ENCODE peak calls at places on chromosomes 12 and 14, in eight cellular contexts. One of them, this sample, is unnamed.

GRCh38 chr14:51138353-51139103 is 43.6 kb upstream of the TRIM9 start:
- DNase-seq in GM20000: no peak
- DNase-seq in epithelial cell of esophagus: no peak
- DNase-seq in pancreas: no peak
- DNase-seq in CD4-positive, alpha-beta T cell: no peak
- DNase-seq in stimulated activated CD4-positive, alpha-beta T cell treated with anti-CD3 and anti-CD28 coated beads, Interleukin-1b, Interleukin-23, amount 100 ng/mL, for 4 hours: no peak
- DNase-seq in lower lobe of right lung: no peak
- DNase-seq in progenitor cell of endocrine pancreas: no peak
- DNase-seq in this sample: no peak

GRCh38 chr12:122106891-122107660 is 28.5 kb downstream of the MLXIP start:
- DNase-seq in GM20000: no peak
- DNase-seq in epithelial cell of esophagus: peak; percentile 68
- DNase-seq in pancreas: peak; percentile 57
- DNase-seq in CD4-positive, alpha-beta T cell: no peak
- DNase-seq in stimulated activated CD4-positive, alpha-beta T cell treated with anti-CD3 and anti-CD28 coated beads, Interleukin-1b, Interleukin-23, amount 100 ng/mL, for 4 hours: no peak
- DNase-seq in lower lobe of right lung: peak; percentile 87
- DNase-seq in progenitor cell of endocrine pancreas: no peak
- DNase-seq in this sample: no peak

GRCh38 chr12:1855241-1855640 is 34.9 kb downstream of the LRTM2 start:
- DNase-seq in GM20000: no peak
- DNase-seq in epithelial cell of esophagus: peak; percentile 5
- DNase-seq in pancreas: no peak
- DNase-seq in CD4-positive, alpha-beta T cell: no peak
- DNase-seq in stimulated activated CD4-positive, alpha-beta T cell treated with anti-CD3 and anti-CD28 coated beads, Interleukin-1b, Interleukin-23, amount 100 ng/mL, for 4 hours: no peak
- DNase-seq in lower lobe of right lung: no peak
- DNase-seq in progenitor cell of endocrine pancreas: no peak
- DNase-seq in this sample: no peak

GRCh38 chr12:42129595-42130204 is 15.0 kb downstream of the GXYLT1 start:
- DNase-seq in GM20000: no peak
- DNase-seq in epithelial cell of esophagus: peak; percentile 82
- DNase-seq in pancreas: no peak
- DNase-seq in CD4-positive, alpha-beta T cell: no peak
- DNase-seq in stimulated activated CD4-positive, alpha-beta T cell treated with anti-CD3 and anti-CD28 coated beads, Interleukin-1b, Interleukin-23, amount 100 ng/mL, for 4 hours: no peak
- DNase-seq in lower lobe of right lung: no peak
- DNase-seq in progenitor cell of endocrine pancreas: no peak
- DNase-seq in this sample: peak; percentile 66

GRCh38 chr12:1115471-1116242 is 124.6 kb downstream of the ERC1 start:
- DNase-seq in GM20000: no peak
- DNase-seq in epithelial cell of esophagus: peak; percentile 92
- DNase-seq in pancreas: no peak
- DNase-seq in CD4-positive, alpha-beta T cell: no peak
- DNase-seq in stimulated activated CD4-positive, alpha-beta T cell treated with anti-CD3 and anti-CD28 coated beads, Interleukin-1b, Interleukin-23, amount 100 ng/mL, for 4 hours: no peak
- DNase-seq in lower lobe of right lung: no peak
- DNase-seq in progenitor cell of endocrine pancreas: no peak
- DNase-seq in this sample: no peak

GRCh38 chr14:32761381-32761968 is 177.2 kb upstream of the NPAS3 start:
- DNase-seq in GM20000: no peak
- DNase-seq in epithelial cell of esophagus: peak; percentile 34
- DNase-seq in pancreas: no peak
- DNase-seq in CD4-positive, alpha-beta T cell: no peak
- DNase-seq in stimulated activated CD4-positive, alpha-beta T cell treated with anti-CD3 and anti-CD28 coated beads, Interleukin-1b, Interleukin-23, amount 100 ng/mL, for 4 hours: no peak
- DNase-seq in lower lobe of right lung: no peak
- DNase-seq in progenitor cell of endocrine pancreas: no peak
- DNase-seq in this sample: no peak

GRCh38 chr12:5428332-5429221 is 3.3 kb upstream of the NTF3 start:
- DNase-seq in GM20000: no peak
- DNase-seq in epithelial cell of esophagus: no peak
- DNase-seq in pancreas: no peak
- DNase-seq in CD4-positive, alpha-beta T cell: no peak
- DNase-seq in stimulated activated CD4-positive, alpha-beta T cell treated with anti-CD3 and anti-CD28 coated beads, Interleukin-1b, Interleukin-23, amount 100 ng/mL, for 4 hours: no peak
- DNase-seq in lower lobe of right lung: no peak
- DNase-seq in progenitor cell of endocrine pancreas: no peak
- DNase-seq in this sample: peak; percentile 33

GRCh38 chr12:120125792-120126634 is 9.5 kb upstream of the RAB35 start:
- DNase-seq in GM20000: no peak
- DNase-seq in epithelial cell of esophagus: peak; percentile 41
- DNase-seq in pancreas: no peak
- DNase-seq in CD4-positive, alpha-beta T cell: no peak
- DNase-seq in stimulated activated CD4-positive, alpha-beta T cell treated with anti-CD3 and anti-CD28 coated beads, Interleukin-1b, Interleukin-23, amount 100 ng/mL, for 4 hours: no peak
- DNase-seq in lower lobe of right lung: no peak
- DNase-seq in progenitor cell of endocrine pancreas: no peak
- DNase-seq in this sample: no peak

GRCh38 chr14:51862171-51862838 is 1.9 kb downstream of the GNG2 start:
- DNase-seq in GM20000: no peak
- DNase-seq in epithelial cell of esophagus: no peak
- DNase-seq in pancreas: no peak
- DNase-seq in CD4-positive, alpha-beta T cell: no peak
- DNase-seq in stimulated activated CD4-positive, alpha-beta T cell treated with anti-CD3 and anti-CD28 coated beads, Interleukin-1b, Interleukin-23, amount 100 ng/mL, for 4 hours: no peak
- DNase-seq in lower lobe of right lung: no peak
- DNase-seq in progenitor cell of endocrine pancreas: no peak
- DNase-seq in this sample: no peak

GRCh38 chr14:37573355-37573754 is 21.7 kb downstream of the FOXA1 start:
- DNase-seq in GM20000: no peak
- DNase-seq in epithelial cell of esophagus: no peak
- DNase-seq in pancreas: no peak
- DNase-seq in CD4-positive, alpha-beta T cell: no peak
- DNase-seq in stimulated activated CD4-positive, alpha-beta T cell treated with anti-CD3 and anti-CD28 coated beads, Interleukin-1b, Interleukin-23, amount 100 ng/mL, for 4 hours: no peak
- DNase-seq in lower lobe of right lung: no peak
- DNase-seq in progenitor cell of endocrine pancreas: no peak
- DNase-seq in this sample: no peak

GRCh38 chr14:56807586-56808168 is 2.6 kb downstream of the OTX2 start:
- DNase-seq in GM20000: no peak
- DNase-seq in epithelial cell of esophagus: no peak
- DNase-seq in pancreas: no peak
- DNase-seq in CD4-positive, alpha-beta T cell: no peak
- DNase-seq in stimulated activated CD4-positive, alpha-beta T cell treated with anti-CD3 and anti-CD28 coated beads, Interleukin-1b, Interleukin-23, amount 100 ng/mL, for 4 hours: no peak
- DNase-seq in lower lobe of right lung: no peak
- DNase-seq in progenitor cell of endocrine pancreas: no peak
- DNase-seq in this sample: no peak

GRCh38 chr12:84079621-84080020 is 833.0 kb downstream of the SLC6A15 start:
- DNase-seq in GM20000: no peak
- DNase-seq in epithelial cell of esophagus: peak; percentile 12
- DNase-seq in pancreas: no peak
- DNase-seq in CD4-positive, alpha-beta T cell: no peak
- DNase-seq in stimulated activated CD4-positive, alpha-beta T cell treated with anti-CD3 and anti-CD28 coated beads, Interleukin-1b, Interleukin-23, amount 100 ng/mL, for 4 hours: no peak
- DNase-seq in lower lobe of right lung: no peak
- DNase-seq in progenitor cell of endocrine pancreas: no peak
- DNase-seq in this sample: no peak

GRCh38 chr12:47832263-47832933 is 12.7 kb upstream of the HDAC7 start:
- DNase-seq in GM20000: peak; percentile 67
- DNase-seq in epithelial cell of esophagus: no peak
- DNase-seq in pancreas: no peak
- DNase-seq in CD4-positive, alpha-beta T cell: peak; percentile 41
- DNase-seq in stimulated activated CD4-positive, alpha-beta T cell treated with anti-CD3 and anti-CD28 coated beads, Interleukin-1b, Interleukin-23, amount 100 ng/mL, for 4 hours: peak; percentile 64
- DNase-seq in lower lobe of right lung: no peak
- DNase-seq in progenitor cell of endocrine pancreas: no peak
- DNase-seq in this sample: no peak

GRCh38 chr14:70425349-70425748 is 8.5 kb upstream of the SYNJ2BP start:
- DNase-seq in GM20000: no peak
- DNase-seq in epithelial cell of esophagus: no peak
- DNase-seq in pancreas: no peak
- DNase-seq in CD4-positive, alpha-beta T cell: no peak
- DNase-seq in stimulated activated CD4-positive, alpha-beta T cell treated with anti-CD3 and anti-CD28 coated beads, Interleukin-1b, Interleukin-23, amount 100 ng/mL, for 4 hours: no peak
- DNase-seq in lower lobe of right lung: no peak
- DNase-seq in progenitor cell of endocrine pancreas: no peak
- DNase-seq in this sample: no peak

GRCh38 chr14:61609143-61609851 is 86.0 kb upstream of the HIF1A start:
- DNase-seq in GM20000: no peak
- DNase-seq in epithelial cell of esophagus: no peak
- DNase-seq in pancreas: no peak
- DNase-seq in CD4-positive, alpha-beta T cell: no peak
- DNase-seq in stimulated activated CD4-positive, alpha-beta T cell treated with anti-CD3 and anti-CD28 coated beads, Interleukin-1b, Interleukin-23, amount 100 ng/mL, for 4 hours: no peak
- DNase-seq in lower lobe of right lung: no peak
- DNase-seq in progenitor cell of endocrine pancreas: no peak
- DNase-seq in this sample: no peak

GRCh38 chr12:27777141-27777540 is 2.9 kb upstream of the KLHL42 start:
- DNase-seq in GM20000: no peak
- DNase-seq in epithelial cell of esophagus: no peak
- DNase-seq in pancreas: no peak
- DNase-seq in CD4-positive, alpha-beta T cell: no peak
- DNase-seq in stimulated activated CD4-positive, alpha-beta T cell treated with anti-CD3 and anti-CD28 coated beads, Interleukin-1b, Interleukin-23, amount 100 ng/mL, for 4 hours: no peak
- DNase-seq in lower lobe of right lung: no peak
- DNase-seq in progenitor cell of endocrine pancreas: no peak
- DNase-seq in this sample: no peak

GRCh38 chr14:105120056-105120455 is 48.5 kb downstream of the JAG2 start:
- DNase-seq in GM20000: no peak
- DNase-seq in epithelial cell of esophagus: peak; percentile 33
- DNase-seq in pancreas: no peak
- DNase-seq in CD4-positive, alpha-beta T cell: no peak
- DNase-seq in stimulated activated CD4-positive, alpha-beta T cell treated with anti-CD3 and anti-CD28 coated beads, Interleukin-1b, Interleukin-23, amount 100 ng/mL, for 4 hours: no peak
- DNase-seq in lower lobe of right lung: no peak
- DNase-seq in progenitor cell of endocrine pancreas: no peak
- DNase-seq in this sample: no peak

GRCh38 chr12:74334770-74335169 is 202.9 kb upstream of the ATXN7L3B start:
- DNase-seq in GM20000: no peak
- DNase-seq in epithelial cell of esophagus: peak; percentile 26
- DNase-seq in pancreas: no peak
- DNase-seq in CD4-positive, alpha-beta T cell: no peak
- DNase-seq in stimulated activated CD4-positive, alpha-beta T cell treated with anti-CD3 and anti-CD28 coated beads, Interleukin-1b, Interleukin-23, amount 100 ng/mL, for 4 hours: no peak
- DNase-seq in lower lobe of right lung: no peak
- DNase-seq in progenitor cell of endocrine pancreas: no peak
- DNase-seq in this sample: peak; percentile 27

GRCh38 chr14:102280376-102280962 is 24.5 kb downstream of the MOK start:
- DNase-seq in GM20000: no peak
- DNase-seq in epithelial cell of esophagus: peak; percentile 96
- DNase-seq in pancreas: no peak
- DNase-seq in CD4-positive, alpha-beta T cell: no peak
- DNase-seq in stimulated activated CD4-positive, alpha-beta T cell treated with anti-CD3 and anti-CD28 coated beads, Interleukin-1b, Interleukin-23, amount 100 ng/mL, for 4 hours: no peak
- DNase-seq in lower lobe of right lung: no peak
- DNase-seq in progenitor cell of endocrine pancreas: no peak
- DNase-seq in this sample: peak; percentile 11

GRCh38 chr12:117564885-117565284 is 203.5 kb upstream of the NOS1 start:
- DNase-seq in GM20000: no peak
- DNase-seq in epithelial cell of esophagus: no peak
- DNase-seq in pancreas: no peak
- DNase-seq in CD4-positive, alpha-beta T cell: no peak
- DNase-seq in stimulated activated CD4-positive, alpha-beta T cell treated with anti-CD3 and anti-CD28 coated beads, Interleukin-1b, Interleukin-23, amount 100 ng/mL, for 4 hours: no peak
- DNase-seq in lower lobe of right lung: no peak
- DNase-seq in progenitor cell of endocrine pancreas: no peak
- DNase-seq in this sample: no peak

GRCh38 chr12:6534158-6534913 is at the start of gene GAPDH:
- DNase-seq in GM20000: peak; percentile 95
- DNase-seq in epithelial cell of esophagus: peak; percentile 98
- DNase-seq in pancreas: peak; percentile 86
- DNase-seq in CD4-positive, alpha-beta T cell: peak; percentile 79
- DNase-seq in stimulated activated CD4-positive, alpha-beta T cell treated with anti-CD3 and anti-CD28 coated beads, Interleukin-1b, Interleukin-23, amount 100 ng/mL, for 4 hours: peak; percentile 81
- DNase-seq in lower lobe of right lung: peak; percentile 94
- DNase-seq in progenitor cell of endocrine pancreas: peak; percentile 85
- DNase-seq in this sample: peak; percentile 100

GRCh38 chr12:65695077-65695865 is 129.0 kb upstream of the HMGA2 start:
- DNase-seq in GM20000: no peak
- DNase-seq in epithelial cell of esophagus: peak; percentile 93
- DNase-seq in pancreas: peak; percentile 52
- DNase-seq in CD4-positive, alpha-beta T cell: no peak
- DNase-seq in stimulated activated CD4-positive, alpha-beta T cell treated with anti-CD3 and anti-CD28 coated beads, Interleukin-1b, Interleukin-23, amount 100 ng/mL, for 4 hours: no peak
- DNase-seq in lower lobe of right lung: peak; percentile 65
- DNase-seq in progenitor cell of endocrine pancreas: no peak
- DNase-seq in this sample: peak; percentile 48

GRCh38 chr12:64707362-64707761 is 51.8 kb downstream of the GNS start:
- DNase-seq in GM20000: no peak
- DNase-seq in epithelial cell of esophagus: peak; percentile 24
- DNase-seq in pancreas: no peak
- DNase-seq in CD4-positive, alpha-beta T cell: no peak
- DNase-seq in stimulated activated CD4-positive, alpha-beta T cell treated with anti-CD3 and anti-CD28 coated beads, Interleukin-1b, Interleukin-23, amount 100 ng/mL, for 4 hours: no peak
- DNase-seq in lower lobe of right lung: no peak
- DNase-seq in progenitor cell of endocrine pancreas: no peak
- DNase-seq in this sample: no peak

This sample was measured in SW480.